ENCODE peak calls at places on chromosomes 4 and X, in seven cellular contexts. M, B, O, Y, P, J and E are unnamed samples.

GRCh38 chr4:15656038-15656470 is 897 bp upstream of the FBXL5 start:
- DNase-seq in J (no peak), Y (peak; percentile 41), M (no peak), O (no peak), P (peak; percentile 33), B (peak; percentile 35), E (no peak)

GRCh38 chr4:101346312-101346561 is 1.1 kb downstream of the PPP3CA start:
- DNase-seq in M (no peak), Y (no peak), B (no peak), O (no peak), J (peak; percentile 65), P (no peak), E (peak; percentile 34)

GRCh38 chr4:677431-678293 is 3.3 kb downstream of the MYL5 start:
- DNase-seq in Y (no peak), J (no peak), P (no peak), O (peak; percentile 82), M (no peak), B (no peak), E (no peak)

GRCh38 chr4:101682946-101683345 is 107.6 kb upstream of the BANK1 start:
- DNase-seq in M (no peak), Y (no peak), B (no peak), O (no peak), J (no peak), P (no peak), E (no peak)

GRCh38 chr4:181350578-181351420 is 892.4 kb upstream of the TENM3 start:
- DNase-seq in J (no peak), O (no peak), M (no peak), B (no peak), Y (no peak), P (no peak), E (no peak)

GRCh38 chr4:86358176-86358701 is 1.6 kb downstream of the MAPK10 start:
- DNase-seq in O (no peak), Y (peak; percentile 28), J (no peak), M (peak; percentile 16), B (no peak), P (peak; percentile 28), E (no peak)

GRCh38 chrX:9493936-9494335 is 29.1 kb downstream of the TBL1X start:
- DNase-seq in P (no peak), O (no peak), M (no peak), J (no peak), B (no peak), Y (no peak), E (no peak)

GRCh38 chrX:87663421-87663820 is 145.8 kb downstream of the KLHL4 start:
- DNase-seq in O (peak; percentile 0), B (no peak), M (peak; percentile 32), J (no peak), Y (peak; percentile 1), P (peak; percentile 18), E (no peak)

GRCh38 chrX:97672608-97673007 is 788.9 kb downstream of the RPA4 start:
- DNase-seq in O (no peak), M (no peak), P (no peak), J (no peak), Y (no peak), B (no peak), E (no peak)

GRCh38 chrX:150088042-150088441 is 149.8 kb upstream of the EOLA2 start:
- DNase-seq in M (no peak), Y (no peak), B (no peak), O (no peak), P (no peak), J (no peak), E (no peak)

GRCh38 chr4:7043521-7044414 is 596 bp downstream of the TADA2B start:
- DNase-seq in P (peak; percentile 47), J (peak; percentile 51), B (no peak), Y (peak; percentile 37), M (peak; percentile 48), O (no peak), E (no peak)

GRCh38 chr4:137909910-137910309 is 332.2 kb downstream of the SLC7A11 start:
- DNase-seq in Y (no peak), P (no peak), B (no peak), O (peak; percentile 12), M (no peak), J (no peak), E (no peak)

GRCh38 chr4:152892985-152893384 is 43.1 kb upstream of the FHDC1 start:
- DNase-seq in P (no peak), M (no peak), O (no peak), B (no peak), J (no peak), Y (no peak), E (no peak)

GRCh38 chr4:118314221-118314620 is 38.6 kb downstream of the PRSS12 start:
- DNase-seq in O (no peak), M (no peak), Y (no peak), B (no peak), J (no peak), P (no peak), E (no peak)

GRCh38 chrX:69072486-69073006 is 92.7 kb downstream of the PJA1 start:
- DNase-seq in O (no peak), J (no peak), B (no peak), M (no peak), Y (no peak), P (no peak), E (no peak)

GRCh38 chr4:76952071-76952470 is 2.5 kb downstream of the SEPTIN11 start:
- DNase-seq in J (no peak), P (no peak), M (no peak), Y (peak; percentile 37), O (no peak), B (no peak), E (no peak)
- H3K4me3 ChIP-seq in J (no peak overlapping the region), P (peak overlapping the region; percentile 90), M (peak overlapping the region; percentile 87), Y (peak overlapping the region; percentile 91), O (no peak overlapping the region), B (no peak overlapping the region), E (no peak overlapping the region)

GRCh38 chr4:128283071-128283470 is 4.5 kb downstream of the PGRMC2 start:
- DNase-seq in Y (no peak), O (no peak), P (no peak), B (no peak), M (no peak), J (no peak), E (no peak)
- H3K4me3 ChIP-seq in Y (no peak overlapping the region), O (no peak overlapping the region), P (no peak overlapping the region), B (no peak overlapping the region), M (no peak overlapping the region), J (no peak overlapping the region), E (no peak overlapping the region)

GRCh38 chr4:61527886-61528285 is 327.8 kb downstream of the ADGRL3 start:
- DNase-seq in M (no peak), O (no peak), B (no peak), P (no peak), J (no peak), Y (no peak), E (no peak)
- H3K4me3 ChIP-seq in M (no peak overlapping the region), O (no peak overlapping the region), B (no peak overlapping the region), P (no peak overlapping the region), J (no peak overlapping the region), Y (no peak overlapping the region), E (no peak overlapping the region)

GRCh38 chrX:23784487-23785301 is 1.7 kb downstream of the SAT1 start:
- DNase-seq in B (no peak), O (peak; percentile 76), M (peak; percentile 91), Y (peak; percentile 86), J (no peak), P (peak; percentile 81), E (no peak)
- H3K4me3 ChIP-seq in B (peak overlapping the region; percentile 3), O (peak overlapping the region; percentile 71), M (peak overlapping the region; percentile 73), Y (peak overlapping the region; percentile 79), J (peak overlapping the region; percentile 80), P (peak overlapping the region; percentile 79), E (no peak overlapping the region)

GRCh38 chrX:130799393-130799792 is 103.6 kb downstream of the ENOX2 start:
- DNase-seq in Y (peak; percentile 46), P (peak; percentile 14), O (peak; percentile 70), B (no peak), M (peak; percentile 48), J (no peak), E (no peak)

GRCh38 chrX:130803537-130803936 is 99.5 kb downstream of the ENOX2 start:
- DNase-seq in Y (no peak), P (no peak), M (no peak), O (no peak), B (no peak), J (no peak), E (no peak)

GRCh38 chrX:130805906-130806305 is 97.1 kb downstream of the ENOX2 start:
- DNase-seq in O (peak; percentile 68), B (no peak), J (no peak), Y (peak; percentile 34), P (peak; percentile 4), M (peak; percentile 11), E (no peak)

DNA sequence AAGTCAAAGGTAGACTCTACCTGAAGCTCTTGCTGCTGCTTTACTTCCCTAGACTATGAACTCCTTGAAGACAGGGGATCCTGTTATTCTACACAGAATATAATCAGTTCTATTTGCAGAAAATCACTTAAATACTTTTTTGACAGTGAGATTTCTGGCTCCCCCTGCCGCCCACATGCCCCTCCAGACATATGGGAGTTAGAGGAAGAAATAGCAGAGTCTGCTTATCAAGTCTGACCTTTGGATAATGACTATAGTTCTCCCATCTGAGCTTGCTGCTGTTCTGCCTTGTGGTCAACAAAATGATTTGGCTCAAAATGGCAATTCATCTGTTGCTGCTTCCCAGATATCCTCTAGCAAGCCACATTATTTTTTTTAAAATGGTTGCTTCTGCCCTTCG is 101.1 kb downstream of the ENOX2 start:
- DNase-seq in J (no peak), B (no peak), P (no peak), Y (peak; percentile 3), O (no peak), M (peak; percentile 2), E (no peak)
- H3K4me3 ChIP-seq in J (no peak overlapping the region), B (no peak overlapping the region), P (no peak overlapping the region), Y (no peak overlapping the region), O (no peak overlapping the region), M (no peak overlapping the region), E (no peak overlapping the region)